ENCODE peak calls at places on chromosome 20, in four cellular contexts. J is GM12878, P is K562, H is GM12891. K is an unnamed sample.

GRCh38 chr20:25076731-25077609 is 5.0 kb downstream of the VSX1 start:
- DNase-seq in J (no peak), P (no peak), H (no peak), K (no peak)

GRCh38 chr20:61633004-61633403 is 380.9 kb downstream of the CDH4 start:
- DNase-seq in J (no peak), P (no peak), H (no peak), K (no peak)

GRCh38 chr20:42191140-42191860 is 573.1 kb upstream of the CHD6 start:
- DNase-seq in J (no peak), P (no peak), H (no peak), K (no peak)

GRCh38 chr20:62652051-62652893 is 10.0 kb downstream of the SLCO4A1 start:
- DNase-seq in J (peak), P (peak), H (peak), K (peak)

GRCh38 chr20:40668449-40669228 is 20.4 kb downstream of the MAFB start:
- DNase-seq in J (no peak), P (no peak), H (no peak), K (no peak)

GRCh38 chr20:33444797-33445560 is 1.4 kb upstream of the SNTA1 start:
- DNase-seq in J (no peak), P (no peak), H (no peak), K (no peak)

GRCh38 chr20:61500791-61501321 is 248.8 kb downstream of the CDH4 start:
- DNase-seq in J (no peak), P (no peak), H (no peak), K (no peak)

GRCh38 chr20:43832961-43833360 is 81.7 kb upstream of the TOX2 start:
- DNase-seq in J (no peak), P (no peak), H (no peak), K (no peak)

GRCh38 chr20:43537921-43538854 is 20.6 kb upstream of the SGK2 start:
- DNase-seq in J (no peak), P (peak), H (peak), K (peak)

GRCh38 chr20:41145317-41145716 is 8.0 kb downstream of the PLCG1 start:
- DNase-seq in J (no peak), P (no peak), H (no peak), K (no peak)

DNA sequence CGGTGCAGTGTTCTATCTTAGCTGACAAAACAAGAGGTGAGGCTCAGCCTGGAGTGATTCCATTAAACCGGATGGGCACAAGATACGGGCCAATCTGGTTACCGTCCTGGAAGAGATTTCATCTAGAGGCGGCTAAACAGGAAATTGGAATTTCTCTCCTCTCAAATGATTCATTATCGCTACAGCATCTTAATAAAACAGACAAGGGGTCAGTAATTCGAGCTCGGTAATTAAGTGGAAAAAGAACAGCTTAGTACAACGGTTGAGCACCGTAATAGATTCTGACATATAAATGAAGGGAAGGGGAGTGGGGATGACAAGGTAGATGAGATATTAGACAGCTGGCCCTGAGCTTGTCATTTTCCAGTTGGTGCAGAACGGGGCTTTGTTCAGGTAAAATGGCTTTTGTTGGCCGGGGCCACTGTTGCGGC is 137.2 kb downstream of the EDN3 start:
- DNase-seq in J (no peak), P (no peak), H (no peak), K (no peak)
- TF ChIP-seq SPI1 in J (no peak), P (no peak), H (no peak), K (no peak)

GRCh38 chr20:47318596-47319516 is 37.6 kb downstream of the ZMYND8 start:
- DNase-seq in J (no peak), P (peak), H (no peak), K (peak)

GRCh38 chr20:47319517-47320252 is 36.8 kb downstream of the ZMYND8 start:
- DNase-seq in J (no peak), P (no peak), H (no peak), K (peak)

GRCh38 chr20:47317127-47317895 is 39.2 kb downstream of the ZMYND8 start:
- DNase-seq in J (no peak), P (peak), H (peak), K (peak)

GRCh38 chr20:47316776-47317126 is 39.7 kb downstream of the ZMYND8 start:
- DNase-seq in J (no peak), P (no peak), H (no peak), K (no peak)

DNA sequence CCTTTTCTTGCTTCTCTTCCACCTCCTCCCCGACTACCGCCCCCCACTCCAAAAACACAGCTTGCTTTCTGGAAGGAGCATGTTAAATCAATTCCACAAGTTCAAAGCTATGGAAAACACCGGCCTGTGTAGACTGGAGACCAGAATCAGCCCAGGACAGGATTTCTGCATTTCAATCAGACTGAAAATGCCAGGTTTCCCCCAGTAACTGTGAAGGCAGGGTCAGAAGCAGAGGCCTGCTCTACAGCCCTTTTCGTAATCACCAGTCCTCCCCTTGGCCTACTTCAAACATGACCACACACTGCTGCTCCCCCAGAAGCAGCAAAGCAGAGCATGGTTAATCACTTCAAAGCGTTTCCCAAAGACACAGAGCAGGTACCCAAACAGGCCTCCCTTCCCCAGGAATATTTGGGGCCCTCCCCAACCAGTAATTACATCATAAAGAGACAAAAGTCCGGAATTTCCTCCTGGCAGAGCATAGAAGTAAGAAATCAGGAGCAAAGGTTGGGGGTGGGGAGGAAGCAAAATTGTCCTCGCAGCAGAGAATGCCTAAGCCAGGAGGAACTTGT is 38.4 kb downstream of the ZMYND8 start:
- DNase-seq in J (no peak), P (no peak), H (no peak), K (peak)
- TF ChIP-seq POLR2AphosphoS5 in J (no peak), P (no peak), H (no peak), K (no peak)

GRCh38 chr20:8542115-8542486 is 410.0 kb downstream of the PLCB1 start:
- DNase-seq in J (no peak), P (no peak), H (no peak), K (no peak)

GRCh38 chr20:8549192-8549591 is 417.1 kb downstream of the PLCB1 start:
- DNase-seq in J (no peak), P (no peak), H (no peak), K (no peak)

GRCh38 chr20:8547968-8548588 is 416.0 kb downstream of the PLCB1 start:
- DNase-seq in J (no peak), P (no peak), H (no peak), K (no peak)

GRCh38 chr20:8547035-8547649 is 415.1 kb downstream of the PLCB1 start:
- DNase-seq in J (no peak), P (no peak), H (no peak), K (no peak)

GRCh38 chr20:8545212-8545611 is 413.1 kb downstream of the PLCB1 start:
- DNase-seq in J (no peak), P (no peak), H (no peak), K (no peak)
- TF ChIP-seq SPI1 in J (no peak), P (no peak), H (no peak), K (no peak)

GRCh38 chr20:17633850-17634500 is 48.1 kb downstream of the RRBP1 start:
- DNase-seq in J (no peak), P (no peak), H (no peak), K (no peak)

GRCh38 chr20:17635320-17635673 is 46.7 kb downstream of the RRBP1 start:
- DNase-seq in J (no peak), P (no peak), H (no peak), K (no peak)

GRCh38 chr20:17635846-17636245 is 46.2 kb downstream of the RRBP1 start:
- DNase-seq in J (no peak), P (no peak), H (no peak), K (no peak)

GRCh38 chr20:17633221-17633849 is 48.7 kb downstream of the RRBP1 start:
- DNase-seq in J (no peak), P (no peak), H (no peak), K (no peak)

DNA sequence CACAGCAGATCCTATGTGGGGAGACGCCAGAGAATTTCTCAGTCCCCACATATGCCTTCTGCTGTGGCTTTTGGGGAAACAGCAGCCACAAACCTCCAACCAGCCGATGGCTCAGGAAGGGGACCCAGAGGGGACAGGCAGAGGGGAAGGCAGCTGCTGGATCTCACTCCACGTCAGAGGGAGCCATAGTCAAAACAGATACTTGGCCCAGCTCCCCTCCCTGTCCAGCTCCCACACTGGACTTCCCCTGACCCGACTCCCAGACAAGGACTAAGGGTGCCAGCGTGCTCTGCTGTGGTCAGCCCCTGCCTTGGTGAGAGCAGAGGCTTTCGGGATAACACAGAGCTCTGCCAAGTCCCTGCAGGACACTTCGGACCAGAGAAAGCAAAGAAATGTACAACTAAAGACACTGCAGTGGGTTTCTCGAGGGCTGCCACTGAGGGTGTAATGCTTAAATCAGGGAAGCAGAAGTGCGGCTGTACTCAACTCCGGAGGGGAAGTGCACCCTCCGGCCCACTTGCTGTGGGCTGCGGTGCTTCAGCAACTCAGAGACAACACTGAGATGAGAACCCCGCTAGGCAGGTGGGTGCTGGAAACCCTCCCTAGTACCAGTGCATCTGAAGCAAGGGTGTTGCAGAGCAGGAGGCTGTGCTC is 47.2 kb downstream of the RRBP1 start:
- DNase-seq in J (no peak), P (no peak), H (no peak), K (no peak)
- TF ChIP-seq POLR2AphosphoS5 in J (no peak), P (no peak), H (no peak), K (peak)

DNA sequence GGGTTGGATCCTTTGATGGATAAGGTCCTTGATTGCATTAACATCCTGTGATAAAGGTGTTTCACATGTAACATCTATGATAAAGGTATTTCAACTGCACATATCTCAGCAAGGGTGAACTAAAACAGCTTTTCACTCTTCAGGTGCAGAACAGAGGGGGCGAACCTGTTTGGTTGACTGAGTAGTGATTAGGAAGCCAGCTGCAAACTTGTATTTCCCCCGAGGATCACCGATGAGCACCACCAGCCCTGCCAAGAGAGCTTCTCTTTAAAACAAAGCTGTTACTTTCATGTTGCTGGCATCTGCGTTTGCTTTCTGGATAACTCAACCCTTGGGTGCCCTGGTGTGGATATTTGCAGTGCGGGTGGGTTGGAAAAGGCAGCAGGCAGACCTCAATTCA is 39.6 kb downstream of the JAG1 start:
- DNase-seq in J (no peak), P (no peak), H (no peak), K (no peak)
- TF ChIP-seq SPI1 in J (no peak), P (no peak), H (no peak), K (no peak)

GRCh38 chr20:54172532-54172855 is 1.3 kb downstream of the CYP24A1 start:
- DNase-seq in J (no peak), P (no peak), H (no peak), K (no peak)

GRCh38 chr20:54173653-54174451 is at the start of gene CYP24A1:
- DNase-seq in J (no peak), P (no peak), H (no peak), K (peak)

GRCh38 chr20:54170963-54171362 is 2.8 kb downstream of the CYP24A1 start:
- DNase-seq in J (no peak), P (no peak), H (no peak), K (no peak)

GRCh38 chr20:54174452-54175175 is 828 bp upstream of the CYP24A1 start:
- DNase-seq in J (no peak), P (no peak), H (no peak), K (no peak)

GRCh38 chr20:54172856-54173652 is 732 bp downstream of the CYP24A1 start:
- DNase-seq in J (no peak), P (no peak), H (no peak), K (no peak)
- TF ChIP-seq POLR2AphosphoS5 in J (no peak), P (no peak), H (no peak), K (no peak)

GRCh38 chr20:59425572-59425971 is 125.2 kb downstream of the EDN3 start:
- DNase-seq in J (no peak), P (no peak), H (no peak), K (no peak)

GRCh38 chr20:59428006-59428405 is 127.6 kb downstream of the EDN3 start:
- DNase-seq in J (no peak), P (no peak), H (no peak), K (no peak)

GRCh38 chr20:59424976-59425375 is 124.6 kb downstream of the EDN3 start:
- DNase-seq in J (no peak), P (no peak), H (no peak), K (no peak)

GRCh38 chr20:59431014-59431413 is 130.6 kb downstream of the EDN3 start:
- DNase-seq in J (no peak), P (no peak), H (no peak), K (no peak)

GRCh38 chr20:59428441-59429205 is 128.2 kb downstream of the EDN3 start:
- DNase-seq in J (no peak), P (no peak), H (no peak), K (no peak)
- TF ChIP-seq SPI1 in J (no peak), P (no peak), H (no peak), K (no peak)

GRCh38 chr20:63979549-63980316 is at the start of gene SAMD10:
- DNase-seq in J (peak), P (peak), H (peak), K (peak)
- TF ChIP-seq POLR2AphosphoS5 in J (peak), P (no peak), H (peak), K (peak)

DNA sequence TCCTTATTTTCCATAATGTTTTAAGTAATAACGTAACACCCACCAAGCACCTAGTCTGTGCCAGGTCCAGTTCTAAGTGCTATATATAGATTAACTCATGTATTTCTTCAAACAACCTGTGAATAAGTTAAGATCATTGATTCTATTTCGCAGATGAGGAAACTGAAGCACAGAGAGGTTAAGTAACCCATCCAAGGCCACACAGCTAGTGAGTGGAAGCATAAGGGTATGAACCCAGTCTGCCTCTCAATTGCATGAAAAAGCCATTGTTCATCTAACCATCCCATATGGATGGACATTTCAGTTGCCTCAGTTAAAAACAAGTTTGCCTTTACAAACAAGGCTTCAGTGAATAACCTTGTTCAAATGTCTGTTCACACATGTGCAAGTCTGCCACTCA is 20.8 kb downstream of the TGM6 start:
- DNase-seq in J (no peak), P (no peak), H (no peak), K (no peak)
- TF ChIP-seq SPI1 in J (no peak), P (no peak), H (no peak), K (no peak)

GRCh38 chr20:32031007-32031958 is 20.8 kb upstream of the HCK start:
- DNase-seq in J (no peak), P (peak), H (peak), K (no peak)
- TF ChIP-seq POLR2AphosphoS5 in J (no peak), P (no peak), H (no peak), K (no peak)

K was measured in HL-60.